ENCODE peak calls at places on chromosomes 11 and 22, in four cellular contexts. K is A549, M is K562, N is HepG2. O is an unnamed sample.

GRCh38 chr11:28566643-28567042 is 458.5 kb downstream of the METTL15 start:
- DNase-seq in N (no peak), K (peak; percentile 90), M (peak; percentile 23), O (peak; percentile 100)

GRCh38 chr11:128482512-128483191 is 104.7 kb downstream of the ETS1 start:
- DNase-seq in K (no peak), M (no peak), N (no peak), O (peak; percentile 46)

GRCh38 chr22:29325785-29326315 is 10.4 kb upstream of the RASL10A start:
- DNase-seq in N (no peak), M (no peak), K (no peak), O (no peak)

GRCh38 chr22:50731811-50732624 is 6.0 kb upstream of the ACR start:
- DNase-seq in M (peak; percentile 70), K (peak; percentile 48), N (peak; percentile 28), O (peak; percentile 31)

GRCh38 chr11:119843760-119844330 is 114.8 kb upstream of the NECTIN1 start:
- DNase-seq in K (peak; percentile 20), N (no peak), M (no peak), O (no peak)

GRCh38 chr11:110524227-110524626 is 94.5 kb downstream of the FDX1 start:
- DNase-seq in M (no peak), N (no peak), K (no peak), O (peak; percentile 99)

GRCh38 chr11:86949995-86950993 is 4.9 kb downstream of the FZD4 start:
- DNase-seq in K (no peak), M (no peak), N (no peak), O (peak; percentile 77)

GRCh38 chr22:42595434-42595833 is 19.2 kb downstream of the POLDIP3 start:
- DNase-seq in M (no peak), K (no peak), N (no peak), O (no peak)

GRCh38 chr11:5564259-5565019 is 16.1 kb upstream of the OR52H1 start:
- DNase-seq in K (no peak), M (peak; percentile 39), N (no peak), O (peak; percentile 29)

GRCh38 chr22:47300698-47301405 is 538.4 kb downstream of the TBC1D22A start:
- DNase-seq in M (no peak), N (no peak), K (no peak), O (no peak)

GRCh38 chr11:90229791-90230190 is 6.9 kb upstream of the CHORDC1 start:
- DNase-seq in K (no peak), M (no peak), N (no peak), O (peak; percentile 23)

GRCh38 chr22:44458044-44459020 is 39.7 kb downstream of the RTL6 start:
- DNase-seq in M (no peak), N (no peak), K (no peak), O (no peak)

GRCh38 chr22:41237707-41238569 is 2.8 kb downstream of the CHADL start:
- DNase-seq in N (no peak), M (peak; percentile 8), K (no peak), O (peak; percentile 13)

GRCh38 chr11:19524171-19524671 is 188.4 kb upstream of the NAV2 start:
- DNase-seq in K (no peak), N (no peak), M (no peak), O (peak; percentile 8)

GRCh38 chr22:32951807-32952153 is 106.4 kb downstream of the SYN3 start:
- DNase-seq in K (no peak), M (no peak), N (no peak), O (no peak)
- TF ChIP-seq MAFK in K (no peak), M (no peak), N (no peak), O (no peak)

GRCh38 chr22:36510966-36511881 is 4.4 kb upstream of the FOXRED2 start:
- DNase-seq in K (peak; percentile 52), N (peak; percentile 54), M (peak; percentile 56), O (peak; percentile 51)

GRCh38 chr22:36507518-36508010 is 724 bp upstream of the FOXRED2 start:
- DNase-seq in K (no peak), M (no peak), N (no peak), O (no peak)

GRCh38 chr22:36506637-36507517 is at the start of gene FOXRED2:
- DNase-seq in K (peak; percentile 65), N (peak; percentile 75), M (peak; percentile 90), O (peak; percentile 68)

GRCh38 chr22:36512333-36512732 is 5.5 kb upstream of the FOXRED2 start:
- DNase-seq in M (no peak), N (no peak), K (no peak), O (no peak)

DNA sequence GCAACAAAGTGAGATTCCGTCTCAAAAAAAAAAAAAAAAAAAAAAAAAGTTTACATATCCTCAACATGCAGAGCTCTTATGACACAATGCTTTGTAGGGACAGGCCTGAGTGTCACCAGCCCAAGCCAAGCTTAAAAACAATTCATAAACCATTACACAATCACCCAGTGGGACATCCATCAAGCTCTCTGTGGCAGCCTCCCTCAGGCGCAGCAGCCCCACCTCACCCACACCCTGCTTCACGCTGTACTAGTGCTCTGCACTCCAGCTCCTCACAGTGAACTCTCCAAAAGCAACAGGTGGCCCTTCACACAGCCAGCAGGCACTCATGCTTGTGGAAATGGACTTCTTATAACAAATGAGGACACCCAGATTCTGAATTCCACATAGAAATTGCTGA is 3.5 kb upstream of the FOXRED2 start:
- DNase-seq in M (no peak), N (no peak), K (no peak), O (no peak)
- TF ChIP-seq MAFK in M (no peak), N (no peak), K (no peak), O (no peak)

GRCh38 chr11:75949023-75949672 is 134.1 kb downstream of the UVRAG start:
- DNase-seq in M (no peak), K (no peak), N (no peak), O (peak; percentile 17)
- TF ChIP-seq MAFK in M (no peak), K (no peak), N (no peak), O (no peak)

GRCh38 chr22:30573594-30574094 is 821 bp downstream of the GAL3ST1 start:
- DNase-seq in M (no peak), N (no peak), K (no peak), O (no peak)
- TF ChIP-seq MAFK in M (no peak), N (no peak), K (no peak), O (no peak)

DNA sequence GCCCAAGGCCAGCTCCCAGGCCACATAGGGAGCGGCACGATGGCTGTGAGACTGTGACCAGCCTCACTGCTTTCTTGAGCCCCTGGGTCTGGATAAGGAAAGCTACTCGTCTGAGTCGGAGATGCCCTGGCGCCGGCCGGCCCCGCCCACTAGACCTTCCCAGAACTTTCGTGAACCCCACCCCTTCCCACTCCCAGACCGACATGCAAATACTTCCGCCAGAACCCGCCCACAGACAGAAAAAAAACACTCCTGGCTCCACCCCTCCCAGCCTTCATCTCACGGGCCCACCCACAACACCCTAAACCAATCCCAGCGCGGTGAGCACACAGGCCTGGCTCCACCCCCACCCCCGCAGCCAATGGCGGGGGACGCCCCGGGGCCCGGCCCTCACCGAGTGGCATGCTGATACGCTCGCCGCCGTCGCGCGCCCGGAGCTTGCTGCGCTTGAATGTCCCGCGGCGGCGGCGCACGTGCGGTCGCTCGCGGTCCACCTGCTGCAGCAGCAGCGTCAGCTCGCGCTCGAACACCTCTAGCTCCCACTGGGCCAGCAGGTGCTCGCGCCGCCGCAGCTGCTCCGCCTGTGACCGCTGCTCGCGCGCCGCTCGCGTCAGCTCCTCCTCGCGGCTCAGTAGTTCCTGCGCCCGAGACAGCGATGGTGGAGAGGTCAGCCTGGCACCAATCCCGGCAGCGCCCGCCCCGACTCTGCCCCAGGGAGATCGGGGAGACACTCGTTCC is 7.0 kb downstream of the MAP3K11 start:
- DNase-seq in M (peak; percentile 67), K (peak; percentile 46), N (no peak), O (peak; percentile 93)
- TF ChIP-seq MAFK in M (no peak), K (no peak), N (no peak), O (no peak)

DNA sequence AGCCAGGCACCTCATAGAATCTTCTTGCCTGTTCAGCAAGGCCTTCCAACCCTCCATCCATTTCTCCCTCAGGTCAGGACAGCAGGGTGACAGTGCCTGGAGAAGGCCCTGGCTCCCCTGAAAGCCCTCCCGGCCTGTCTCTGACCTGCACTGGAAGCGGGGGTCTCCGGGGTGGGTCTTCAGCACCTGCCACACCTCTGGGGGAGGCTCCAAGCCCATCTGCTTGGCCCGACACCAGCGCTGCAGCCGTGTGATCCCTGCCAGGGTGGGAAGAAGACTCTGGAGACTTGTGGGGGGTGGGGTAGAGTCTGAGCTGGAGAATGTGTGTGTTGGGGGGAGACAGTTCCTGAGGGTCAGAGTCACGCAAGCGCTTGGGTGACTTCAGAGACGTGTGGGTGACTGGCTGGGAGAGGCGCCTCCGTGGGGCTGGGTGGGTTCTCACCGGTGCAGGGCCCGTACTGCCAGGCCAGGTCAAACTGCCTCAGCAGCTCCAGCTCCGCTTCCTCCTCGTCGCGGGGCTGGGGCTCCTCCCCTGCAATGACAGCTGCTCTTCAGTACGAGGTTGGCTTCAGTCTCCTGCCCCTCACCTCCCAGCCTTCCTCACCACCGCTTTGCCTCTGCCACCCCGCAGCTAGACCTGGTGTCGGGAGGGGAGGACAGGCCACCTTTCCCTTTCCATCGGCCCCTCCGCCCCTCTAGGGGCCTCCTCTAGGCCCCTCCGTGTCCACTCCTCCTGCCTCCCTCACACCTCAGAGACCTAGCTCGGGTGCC is 615 bp downstream of the POLD4 start:
- DNase-seq in M (peak; percentile 35), K (no peak), N (peak; percentile 20), O (no peak)
- TF ChIP-seq MAFK in M (no peak), K (no peak), N (no peak), O (no peak)

GRCh38 chr22:46043339-46043738 is 66.4 kb upstream of the WNT7B start:
- DNase-seq in K (no peak), M (no peak), N (no peak), O (no peak)

GRCh38 chr22:46041642-46042041 is 64.7 kb upstream of the WNT7B start:
- DNase-seq in K (no peak), N (no peak), M (no peak), O (no peak)

GRCh38 chr22:46040471-46041465 is 63.8 kb upstream of the WNT7B start:
- DNase-seq in K (no peak), M (no peak), N (no peak), O (no peak)

GRCh38 chr22:46043816-46044717 is 67.1 kb upstream of the WNT7B start:
- DNase-seq in M (no peak), K (no peak), N (no peak), O (no peak)

GRCh38 chr22:46042786-46043185 is 65.8 kb upstream of the WNT7B start:
- DNase-seq in M (no peak), N (no peak), K (no peak), O (peak; percentile 32)
- TF ChIP-seq MAFK in M (no peak), N (no peak), K (no peak), O (no peak)

DNA sequence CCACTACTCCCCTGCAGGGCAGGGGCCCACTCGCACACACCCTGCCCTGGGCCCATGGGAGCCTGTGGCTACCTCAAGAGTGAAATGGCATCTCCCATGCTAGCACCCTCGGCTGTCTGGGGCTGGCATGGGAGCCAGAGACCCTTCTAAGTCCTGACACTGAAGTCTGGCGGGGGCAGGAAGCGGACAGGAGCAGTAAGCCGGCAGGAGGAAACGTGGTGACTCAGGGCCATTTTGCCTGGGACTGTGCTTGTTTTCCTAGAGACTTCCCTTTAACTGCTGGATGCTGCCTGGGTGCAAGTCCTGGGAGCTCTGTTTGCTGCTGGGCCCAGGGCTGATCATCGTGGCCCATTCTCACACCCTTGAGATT is 16.8 kb downstream of the RELT start:
- DNase-seq in K (no peak), N (no peak), M (no peak), O (no peak)
- TF ChIP-seq MAFK in K (no peak), N (no peak), M (no peak), O (no peak)

GRCh38 chr11:2860636-2861035 is 24.9 kb downstream of the CDKN1C start:
- DNase-seq in M (no peak), K (peak; percentile 52), N (peak; percentile 57), O (peak; percentile 51)
- TF ChIP-seq MAFK in M (no peak), K (no peak), N (no peak), O (no peak)

O was measured in IMR-90.